ENCODE peak calls at places on chromosomes 3 and 15, in four cellular contexts. D is CD8-positive, alpha-beta memory T cell; I is AG10803; V is CD8-positive, alpha-beta T cell. G is an unnamed sample.

GRCh38 chr15:34855893-34856292 is 60.5 kb upstream of the ACTC1 start:
- DNase-seq in D (no peak), V (no peak), I (peak; percentile 53), G (peak; percentile 23)

GRCh38 chr3:156497326-156497725 is 57.6 kb downstream of the SSR3 start:
- DNase-seq in D (no peak), V (no peak), I (peak; percentile 61), G (peak; percentile 57)

GRCh38 chr15:91953432-91953831 is 99.9 kb downstream of the SLCO3A1 start:
- DNase-seq in I (no peak), D (no peak), V (no peak), G (no peak)

GRCh38 chr3:71087109-71088018 is 496.2 kb downstream of the FOXP1 start:
- DNase-seq in I (peak; percentile 56), V (peak; percentile 58), D (peak; percentile 67), G (peak; percentile 94)

GRCh38 chr15:34644851-34645250 is 61.4 kb upstream of the GOLGA8B start:
- DNase-seq in I (no peak), V (no peak), D (no peak), G (no peak)

GRCh38 chr15:43913941-43914340 is 87.1 kb downstream of the WDR76 start:
- DNase-seq in V (no peak), D (no peak), I (no peak), G (peak; percentile 35)

GRCh38 chr3:117622130-117622841 is 912.7 kb downstream of the TUSC7 start:
- DNase-seq in D (no peak), I (peak; percentile 74), V (no peak), G (peak; percentile 68)

GRCh38 chr15:73388256-73388781 is 19.6 kb upstream of the HCN4 start:
- DNase-seq in V (no peak), I (peak; percentile 50), D (no peak), G (peak; percentile 77)

GRCh38 chr3:9142346-9142745 is 107.1 kb downstream of the SRGAP3 start:
- DNase-seq in D (no peak), V (no peak), I (no peak), G (no peak)

GRCh38 chr15:88615303-88616107 is 5.6 kb upstream of the AEN start:
- DNase-seq in I (no peak), V (no peak), D (no peak), G (no peak)

GRCh38 chr3:184693011-184693975 is 18.6 kb downstream of the MAGEF1 start:
- DNase-seq in I (no peak), V (no peak), D (no peak), G (no peak)

GRCh38 chr3:97970929-97971460 is 1.2 kb downstream of the RIOX2 start:
- DNase-seq in I (no peak), D (no peak), V (no peak), G (no peak)

GRCh38 chr3:126551066-126551838 is 7.5 kb downstream of the C3orf22 start:
- DNase-seq in D (no peak), V (peak; percentile 38), I (peak; percentile 26), G (no peak)

GRCh38 chr3:194554488-194555098 is 67.8 kb upstream of the ATP13A3 start:
- DNase-seq in V (no peak), D (no peak), I (no peak), G (peak; percentile 17)

GRCh38 chr3:177776656-177777055 is 579.4 kb upstream of the TBL1XR1 start:
- DNase-seq in I (peak; percentile 55), V (no peak), D (no peak), G (peak; percentile 89)

GRCh38 chr3:16085410-16085809 is 89.1 kb upstream of the GALNT15 start:
- DNase-seq in I (peak; percentile 64), V (no peak), D (no peak), G (peak; percentile 46)

GRCh38 chr3:172217877-172218276 is 178.5 kb downstream of the FNDC3B start:
- DNase-seq in I (peak; percentile 52), V (no peak), D (no peak), G (peak; percentile 69)

GRCh38 chr15:35784745-35785144 is 238.8 kb upstream of the DPH6 start:
- DNase-seq in D (no peak), V (no peak), I (no peak), G (no peak)

GRCh38 chr15:55742927-55743614 is at the start of gene PRTG:
- DNase-seq in D (no peak), V (no peak), I (peak; percentile 42), G (peak; percentile 87)

GRCh38 chr3:194206375-194206774 is 70.4 kb downstream of the HES1 start:
- DNase-seq in D (no peak), V (no peak), I (peak; percentile 15), G (peak; percentile 12)

GRCh38 chr15:31262901-31263671 is 63.5 kb upstream of the KLF13 start:
- DNase-seq in I (peak; percentile 48), V (peak; percentile 54), D (no peak), G (peak; percentile 43)
- H3K4me3 ChIP-seq in I (no peak overlapping the region), V (peak overlapping the region; percentile 8), D (peak overlapping the region; percentile 44), G (no peak overlapping the region)

GRCh38 chr3:149816326-149816725 is 3.3 kb downstream of the RNF13 start:
- DNase-seq in V (no peak), I (no peak), D (no peak), G (no peak)
- H3K4me3 ChIP-seq in V (no peak overlapping the region), I (no peak overlapping the region), D (no peak overlapping the region), G (no peak overlapping the region)

GRCh38 chr15:74696808-74697207 is 984 bp upstream of the EDC3 start:
- DNase-seq in V (no peak), I (no peak), D (no peak), G (no peak)
- H3K4me3 ChIP-seq in V (peak overlapping the region; percentile 93), I (no peak overlapping the region), D (peak overlapping the region; percentile 86), G (no peak overlapping the region)

DNA sequence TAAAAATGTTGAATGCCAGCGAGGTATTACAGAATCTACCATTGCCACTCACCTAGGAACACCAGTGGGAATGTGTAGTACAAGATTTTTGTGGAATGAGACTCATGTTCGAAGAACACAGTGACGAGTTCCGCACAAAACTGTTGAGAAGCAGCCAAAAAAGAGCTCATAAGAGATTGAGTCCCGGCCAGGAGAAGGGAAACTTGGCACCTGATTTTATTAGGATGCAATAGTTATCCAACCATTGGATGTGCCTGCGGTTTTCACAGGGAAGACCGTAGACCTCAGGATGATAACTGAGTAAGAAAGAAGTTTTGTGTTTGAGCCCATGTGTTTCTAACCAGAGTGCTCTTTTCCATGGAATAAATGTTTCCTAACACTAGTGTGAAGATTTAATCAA is 88.9 kb downstream of the PTPRG start:
- DNase-seq in I (peak; percentile 97), D (no peak), V (no peak), G (peak; percentile 83)
- H3K4me3 ChIP-seq in I (no peak overlapping the region), D (no peak overlapping the region), V (no peak overlapping the region), G (no peak overlapping the region)

G was measured in cardiac fibroblast.